ENCODE peak calls at places on chromosomes 4 and X, in ten cellular contexts. C, Z, W, B, H, Y, K, L, A and D are unnamed samples. For H3K4me1, the result is how much of the 10 kb centered on the place peaks cover.

GRCh38 chr4:190017357-190018200 is 9.5 kb downstream of the FRG2 start:
- DNase-seq in C (no peak), Z (no peak), W (no peak), B (no peak), H (no peak), Y (no peak), K (peak), L (peak), A (no peak), D (no peak)

GRCh38 chr4:41365726-41366125 is 109.0 kb downstream of the UCHL1 start:
- DNase-seq in C (no peak), Z (no peak), W (no peak), B (no peak), H (no peak), Y (no peak), K (peak), L (no peak), A (no peak), D (no peak)

GRCh38 chrX:118047446-118048186 is 69.0 kb downstream of the KLHL13 start:
- DNase-seq in C (no peak), Z (no peak), W (no peak), B (no peak), H (no peak), Y (no peak), K (no peak), L (no peak), A (no peak), D (no peak)

GRCh38 chr4:88012652-88013051 is 5.2 kb downstream of the PKD2 start:
- DNase-seq in C (no peak), Z (no peak), W (no peak), B (no peak), H (no peak), Y (no peak), K (no peak), L (no peak), A (no peak), D (no peak)

GRCh38 chr4:338759-339097 is 1.1 kb downstream of the ZNF141 start:
- DNase-seq in C (peak), Z (no peak), W (peak), B (no peak), H (peak), Y (no peak), K (peak), L (no peak), A (no peak), D (no peak)

GRCh38 chr4:89283226-89283974 is 24.2 kb downstream of the GPRIN3 start:
- DNase-seq in C (no peak), Z (no peak), W (no peak), B (peak), H (peak), Y (no peak), K (no peak), L (peak), A (no peak), D (no peak)

GRCh38 chr4:167102475-167102874 is 131.8 kb downstream of the SPOCK3 start:
- DNase-seq in C (no peak), Z (no peak), W (no peak), B (no peak), H (no peak), Y (no peak), K (no peak), L (no peak), A (no peak), D (no peak)

GRCh38 chr4:89055157-89056080 is 1.6 kb downstream of the FAM13A start:
- DNase-seq in C (no peak), Z (no peak), W (peak), B (no peak), H (peak), Y (no peak), K (no peak), L (no peak), A (no peak), D (no peak)

GRCh38 chr4:158789853-158790252 is 21.0 kb downstream of the FNIP2 start:
- DNase-seq in C (no peak), Z (no peak), W (no peak), B (no peak), H (no peak), Y (no peak), K (no peak), L (no peak), A (no peak), D (no peak)

GRCh38 chr4:113383111-113383785 is 333.8 kb downstream of the ANK2 start:
- DNase-seq in C (no peak), Z (no peak), W (no peak), B (no peak), H (peak), Y (no peak), K (no peak), L (peak), A (peak), D (no peak)

GRCh38 chr4:76420901-76421581 is at the start of gene CCDC158:
- DNase-seq in C (peak), Z (no peak), W (no peak), B (no peak), H (no peak), Y (no peak), K (peak), L (peak), A (no peak), D (no peak)

GRCh38 chr4:23856630-23857029 is 33.2 kb downstream of the PPARGC1A start:
- DNase-seq in C (peak), Z (no peak), W (no peak), B (no peak), H (no peak), Y (peak), K (no peak), L (no peak), A (no peak), D (no peak)

GRCh38 chrX:20742106-20742505 is 475.4 kb upstream of the RPS6KA3 start:
- DNase-seq in C (no peak), Z (no peak), W (no peak), B (no peak), H (no peak), Y (no peak), K (no peak), L (no peak), A (no peak), D (no peak)

GRCh38 chr4:51831133-51831532 is 11.8 kb upstream of the DCUN1D4 start:
- DNase-seq in C (peak), Z (no peak), W (peak), B (peak), H (peak), Y (peak), K (peak), L (peak), A (peak), D (peak)

GRCh38 chr4:11730545-11730944 is 301.9 kb upstream of the HS3ST1 start:
- DNase-seq in C (no peak), Z (no peak), W (no peak), B (no peak), H (no peak), Y (no peak), K (no peak), L (no peak), A (no peak), D (no peak)

GRCh38 chrX:87098477-87098876 is 419.1 kb upstream of the KLHL4 start:
- DNase-seq in C (no peak), Z (no peak), W (no peak), B (no peak), H (no peak), Y (no peak), K (no peak), L (no peak), A (no peak), D (no peak)

GRCh38 chrX:150196300-150196699 is 166.8 kb upstream of the MAMLD1 start:
- DNase-seq in C (no peak), Z (no peak), W (no peak), B (no peak), H (no peak), Y (no peak), K (peak), L (no peak), A (no peak), D (no peak)

GRCh38 chrX:47311857-47312774 is 58.3 kb upstream of the ZNF157 start:
- DNase-seq in C (peak), Z (no peak), W (peak), B (peak), H (peak), Y (peak), K (peak), L (peak), A (peak), D (peak)

GRCh38 chr4:158912390-158913175 is 143.8 kb downstream of the FNIP2 start:
- DNase-seq in C (no peak), Z (no peak), W (no peak), B (no peak), H (no peak), Y (no peak), K (no peak), L (no peak), A (no peak), D (no peak)

GRCh38 chr4:189787216-189788031 is 153.2 kb upstream of the FRG1 start:
- DNase-seq in C (no peak), Z (no peak), W (no peak), B (no peak), H (no peak), Y (no peak), K (no peak), L (no peak), A (no peak), D (no peak)

GRCh38 chrX:155237719-155238118 is 21.5 kb downstream of the VBP1 start:
- DNase-seq in C (no peak), Z (no peak), W (no peak), B (no peak), H (no peak), Y (no peak), K (no peak), L (no peak), A (no peak), D (no peak)

GRCh38 chrX:132444936-132445335 is 43.9 kb downstream of the MBNL3 start:
- DNase-seq in C (no peak), Z (no peak), W (no peak), B (no peak), H (no peak), Y (no peak), K (no peak), L (no peak), A (no peak), D (no peak)

GRCh38 chr4:152265149-152265621 is 270.7 kb downstream of the FBXW7 start:
- DNase-seq in C (no peak), Z (no peak), W (no peak), B (no peak), H (peak), Y (no peak), K (no peak), L (no peak), A (no peak), D (no peak)

GRCh38 chr4:99438578-99438875 is 3.4 kb upstream of the ADH7 start:
- DNase-seq in C (no peak), Z (no peak), W (no peak), B (no peak), H (no peak), Y (no peak), K (no peak), L (no peak), A (no peak), D (no peak)

GRCh38 chrX:49884290-49884862 is 5.1 kb downstream of the USP27X start:
- DNase-seq in C (peak), Z (peak), W (peak), B (peak), H (peak), Y (peak), K (peak), L (peak), A (peak), D (peak)

GRCh38 chr4:87462102-87462501 is 39.7 kb downstream of the NUDT9 start:
- DNase-seq in C (no peak), Z (no peak), W (no peak), B (no peak), H (no peak), Y (no peak), K (no peak), L (no peak), A (no peak), D (no peak)

GRCh38 chr4:3269105-3269927 is 20.4 kb downstream of the MSANTD1 start:
- DNase-seq in C (no peak), Z (no peak), W (no peak), B (no peak), H (no peak), Y (no peak), K (no peak), L (peak), A (no peak), D (no peak)

GRCh38 chr4:127071443-127071842 is 561.3 kb upstream of the INTU start:
- DNase-seq in C (no peak), Z (no peak), W (no peak), B (no peak), H (no peak), Y (no peak), K (no peak), L (no peak), A (no peak), D (no peak)

GRCh38 chr4:146371812-146372211 is 149.9 kb downstream of the SLC10A7 start:
- DNase-seq in C (no peak), Z (no peak), W (no peak), B (no peak), H (no peak), Y (no peak), K (no peak), L (no peak), A (peak), D (no peak)

GRCh38 chr4:185142911-185143595 is at the start of gene SLC25A4:
- DNase-seq in C (peak), Z (peak), W (peak), B (peak), H (peak), Y (peak), K (peak), L (peak), A (peak), D (peak)

GRCh38 chr4:185142563-185142910 is 529 bp upstream of the SLC25A4 start:
- DNase-seq in C (no peak), Z (no peak), W (no peak), B (no peak), H (no peak), Y (no peak), K (no peak), L (no peak), A (no peak), D (no peak)

GRCh38 chr4:185143596-185143969 is 517 bp downstream of the SLC25A4 start:
- DNase-seq in C (peak), Z (no peak), W (peak), B (no peak), H (peak), Y (peak), K (no peak), L (peak), A (peak), D (peak)

GRCh38 chr4:185144601-185145240 is 1.7 kb downstream of the SLC25A4 start:
- DNase-seq in C (no peak), Z (no peak), W (no peak), B (no peak), H (no peak), Y (no peak), K (no peak), L (no peak), A (no peak), D (no peak)

GRCh38 chr4:185145572-185145971 is 2.5 kb downstream of the SLC25A4 start:
- DNase-seq in C (no peak), Z (no peak), W (peak), B (no peak), H (no peak), Y (no peak), K (no peak), L (no peak), A (no peak), D (no peak)
- H3K4me1 ChIP-seq in C (under half), Z (under half), W (under half), B (under half), H (under half), Y (under half), K (under half), L (under half), A (under half), D (under half)

GRCh38 chr4:21451032-21451431 is 497.5 kb downstream of the KCNIP4 start:
- DNase-seq in C (no peak), Z (no peak), W (no peak), B (no peak), H (peak), Y (no peak), K (no peak), L (no peak), A (no peak), D (no peak)

GRCh38 chr4:21450331-21450730 is 498.2 kb downstream of the KCNIP4 start:
- DNase-seq in C (no peak), Z (no peak), W (no peak), B (no peak), H (no peak), Y (no peak), K (no peak), L (no peak), A (no peak), D (no peak)

GRCh38 chr4:21452931-21453330 is 495.6 kb downstream of the KCNIP4 start:
- DNase-seq in C (no peak), Z (no peak), W (no peak), B (no peak), H (peak), Y (no peak), K (no peak), L (no peak), A (no peak), D (no peak)

GRCh38 chr4:21447320-21448055 is 501.1 kb downstream of the KCNIP4 start:
- DNase-seq in C (no peak), Z (no peak), W (no peak), B (no peak), H (peak), Y (no peak), K (peak), L (no peak), A (no peak), D (no peak)
- TF ChIP-seq CTCF in C (no peak), Z (no peak), W (no peak), B (no peak), H (peak), Y (no peak), K (peak), L (no peak), A (no peak), D (no peak)

DNA sequence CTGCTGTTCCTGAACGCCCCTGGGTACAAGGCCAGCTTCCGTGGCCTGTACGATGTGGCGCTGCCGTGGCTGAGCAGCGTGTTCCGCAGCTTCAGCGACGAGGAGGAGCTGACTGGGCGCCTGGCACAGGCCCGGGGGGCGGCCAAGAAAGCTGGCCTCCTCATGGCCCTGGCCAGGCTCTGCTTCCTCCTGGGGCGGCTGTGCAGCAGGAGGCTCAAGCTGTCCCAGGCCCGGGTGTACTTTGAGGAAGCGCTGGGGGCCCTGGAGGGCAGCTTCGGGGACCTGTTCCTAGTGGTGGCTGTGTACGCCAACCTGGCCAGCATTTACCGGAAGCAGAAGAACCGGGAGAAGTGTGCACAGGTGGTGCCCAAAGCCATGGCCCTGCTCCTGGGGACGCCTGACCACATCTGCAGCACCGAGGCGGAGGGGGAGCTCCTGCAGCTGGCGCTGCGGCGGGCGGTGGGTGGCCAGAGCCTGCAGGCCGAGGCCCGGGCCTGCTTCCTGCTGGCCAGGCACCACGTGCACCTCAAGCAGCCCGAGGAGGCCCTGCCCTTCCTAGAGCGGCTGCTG is 28.2 kb downstream of the SH3TC1 start:
- DNase-seq in C (no peak), Z (no peak), W (no peak), B (no peak), H (no peak), Y (no peak), K (no peak), L (no peak), A (no peak), D (no peak)
- H3K4me1 ChIP-seq in C (under half), Z (under half), W (under half), B (half or more), H (under half), Y (under half), K (under half), L (under half), A (under half), D (under half)

GRCh38 chr4:4578981-4579380 is 37.1 kb upstream of the STX18 start:
- DNase-seq in C (no peak), Z (no peak), W (no peak), B (no peak), H (no peak), Y (no peak), K (peak), L (no peak), A (no peak), D (no peak)

GRCh38 chr4:4585012-4585670 is 43.3 kb upstream of the STX18 start:
- DNase-seq in C (no peak), Z (no peak), W (no peak), B (no peak), H (peak), Y (no peak), K (no peak), L (peak), A (no peak), D (no peak)

GRCh38 chr4:4583606-4584005 is 41.8 kb upstream of the STX18 start:
- DNase-seq in C (no peak), Z (no peak), W (no peak), B (no peak), H (peak), Y (no peak), K (no peak), L (no peak), A (no peak), D (no peak)

GRCh38 chr4:4580494-4580893 is 38.6 kb upstream of the STX18 start:
- DNase-seq in C (no peak), Z (no peak), W (no peak), B (no peak), H (no peak), Y (no peak), K (no peak), L (no peak), A (no peak), D (no peak)

DNA sequence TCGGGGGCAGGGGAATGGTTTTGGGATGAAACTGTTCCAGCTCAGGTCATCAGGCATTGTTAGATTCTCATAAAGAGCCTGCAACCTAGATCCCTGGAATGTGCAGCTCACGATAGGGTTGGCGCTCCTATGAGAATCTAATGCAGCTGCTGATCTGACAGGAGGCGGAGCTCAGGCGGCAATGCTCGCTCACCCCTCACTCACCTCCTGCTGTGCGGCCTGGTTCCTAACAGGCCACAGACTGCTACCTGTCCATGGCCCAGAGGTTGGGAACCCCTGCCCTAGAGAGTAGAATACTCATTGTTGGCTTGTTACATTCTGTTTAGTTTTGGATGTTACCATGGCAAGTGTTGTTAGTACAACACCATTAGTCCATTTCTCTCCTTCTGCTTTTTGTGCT is 40.8 kb upstream of the STX18 start:
- DNase-seq in C (no peak), Z (no peak), W (no peak), B (no peak), H (no peak), Y (no peak), K (peak), L (no peak), A (no peak), D (no peak)
- TF ChIP-seq CTCF in C (no peak), Z (no peak), W (no peak), B (no peak), H (no peak), Y (no peak), K (no peak), L (no peak), A (no peak), D (no peak)

GRCh38 chr4:155692361-155692760 is 25.7 kb downstream of the GUCY1A1 start:
- DNase-seq in C (no peak), Z (no peak), W (no peak), B (no peak), H (no peak), Y (no peak), K (no peak), L (no peak), A (no peak), D (no peak)

GRCh38 chr4:155692990-155693659 is 26.5 kb downstream of the GUCY1A1 start:
- DNase-seq in C (no peak), Z (no peak), W (no peak), B (no peak), H (no peak), Y (no peak), K (no peak), L (no peak), A (no peak), D (no peak)

GRCh38 chr4:155696226-155696625 is 29.6 kb downstream of the GUCY1A1 start:
- DNase-seq in C (no peak), Z (no peak), W (no peak), B (no peak), H (no peak), Y (no peak), K (no peak), L (no peak), A (no peak), D (no peak)

GRCh38 chr4:155690044-155690837 is 23.6 kb downstream of the GUCY1A1 start:
- DNase-seq in C (no peak), Z (no peak), W (no peak), B (no peak), H (no peak), Y (no peak), K (no peak), L (no peak), A (no peak), D (no peak)

DNA sequence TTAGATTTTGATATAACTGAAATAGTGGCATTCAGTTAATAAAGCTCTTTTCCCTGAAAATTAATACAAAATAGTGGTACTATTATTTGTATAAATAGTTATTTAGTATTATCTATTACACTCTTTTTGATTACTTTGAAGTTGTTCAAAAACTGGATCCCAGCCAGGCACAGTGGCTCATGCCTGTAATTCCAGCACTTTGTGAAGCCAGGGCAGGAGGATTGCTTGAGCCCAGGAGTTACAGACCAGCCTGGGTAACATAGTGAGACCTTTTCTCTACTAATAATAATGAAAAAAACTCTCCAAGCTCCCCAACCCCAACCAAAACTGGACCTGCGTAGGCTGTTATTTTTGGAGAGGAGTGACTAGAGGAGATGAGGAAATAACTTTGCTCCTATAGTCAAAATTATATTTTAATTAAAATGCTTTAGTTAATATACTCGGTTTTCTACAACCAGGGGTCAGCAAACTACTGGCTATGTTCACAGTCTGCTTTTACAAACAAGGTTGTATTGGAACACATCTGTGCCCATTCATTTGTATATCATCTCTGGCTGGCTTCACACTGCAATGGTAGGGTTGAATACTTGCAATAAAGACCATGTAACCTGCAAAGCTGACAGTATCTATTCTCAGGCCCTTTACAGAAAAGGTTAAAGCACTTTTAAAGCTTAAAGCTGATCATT is 27.6 kb downstream of the GUCY1A1 start:
- DNase-seq in C (no peak), Z (no peak), W (peak), B (no peak), H (no peak), Y (no peak), K (no peak), L (no peak), A (no peak), D (no peak)
- H3K4me1 ChIP-seq in C (under half), Z (under half), W (under half), B (under half), H (under half), Y (under half), K (under half), L (under half), A (under half), D (under half)